ENCODE peak calls at places on chromosomes 16 and 17, in ten cellular contexts. One of them, this sample, is unnamed.

GRCh38 chr17:71085238-71086033 is 916.1 kb downstream of the KCNJ2 start:
- DNase-seq in transverse colon: peak; percentile 14
- DNase-seq in body of pancreas: peak; percentile 45
- DNase-seq in Peyer's patch: no peak
- DNase-seq in A549: peak; percentile 47
- DNase-seq in stomach: peak; percentile 27
- DNase-seq in HCT116: peak; percentile 35
- DNase-seq in IMR-90: no peak
- DNase-seq in sigmoid colon: no peak
- DNase-seq in ovary: no peak
- DNase-seq in this sample: no peak

GRCh38 chr17:79981661-79982101 is 54.0 kb downstream of the TBC1D16 start:
- DNase-seq in transverse colon: no peak
- DNase-seq in body of pancreas: peak; percentile 4
- DNase-seq in Peyer's patch: no peak
- DNase-seq in A549: no peak
- DNase-seq in stomach: no peak
- DNase-seq in HCT116: no peak
- DNase-seq in IMR-90: no peak
- DNase-seq in sigmoid colon: peak; percentile 61
- DNase-seq in ovary: peak; percentile 14
- DNase-seq in this sample: peak; percentile 10

GRCh38 chr17:51371732-51372151 is 111.4 kb downstream of the UTP18 start:
- DNase-seq in transverse colon: no peak
- DNase-seq in body of pancreas: peak; percentile 39
- DNase-seq in Peyer's patch: no peak
- DNase-seq in A549: peak; percentile 86
- DNase-seq in stomach: no peak
- DNase-seq in HCT116: peak; percentile 84
- DNase-seq in IMR-90: peak; percentile 50
- DNase-seq in sigmoid colon: no peak
- DNase-seq in ovary: no peak
- DNase-seq in this sample: no peak

GRCh38 chr16:66228791-66229190 is 137.7 kb upstream of the CDH5 start:
- DNase-seq in transverse colon: no peak
- DNase-seq in body of pancreas: no peak
- DNase-seq in Peyer's patch: no peak
- DNase-seq in A549: no peak
- DNase-seq in stomach: no peak
- DNase-seq in HCT116: no peak
- DNase-seq in IMR-90: peak; percentile 38
- DNase-seq in sigmoid colon: peak; percentile 15
- DNase-seq in ovary: peak; percentile 57
- DNase-seq in this sample: no peak

GRCh38 chr16:58035356-58036170 is 10.0 kb downstream of the MMP15 start:
- DNase-seq in transverse colon: no peak
- DNase-seq in body of pancreas: peak; percentile 28
- DNase-seq in Peyer's patch: no peak
- DNase-seq in A549: no peak
- DNase-seq in stomach: peak; percentile 40
- DNase-seq in HCT116: no peak
- DNase-seq in IMR-90: no peak
- DNase-seq in sigmoid colon: no peak
- DNase-seq in ovary: no peak
- DNase-seq in this sample: no peak

GRCh38 chr16:23368469-23368868 is 66.4 kb downstream of the SCNN1B start:
- DNase-seq in transverse colon: no peak
- DNase-seq in body of pancreas: no peak
- DNase-seq in Peyer's patch: no peak
- DNase-seq in A549: no peak
- DNase-seq in stomach: no peak
- DNase-seq in HCT116: peak; percentile 2
- DNase-seq in IMR-90: peak; percentile 12
- DNase-seq in sigmoid colon: no peak
- DNase-seq in ovary: no peak
- DNase-seq in this sample: no peak

GRCh38 chr17:59899099-59899498 is 6.2 kb downstream of the RPS6KB1 start:
- DNase-seq in transverse colon: no peak
- DNase-seq in body of pancreas: peak; percentile 23
- DNase-seq in Peyer's patch: no peak
- DNase-seq in A549: peak; percentile 55
- DNase-seq in stomach: no peak
- DNase-seq in HCT116: no peak
- DNase-seq in IMR-90: no peak
- DNase-seq in sigmoid colon: no peak
- DNase-seq in ovary: no peak
- DNase-seq in this sample: no peak

GRCh38 chr16:847151-847550 is 46.6 kb upstream of the GNG13 start:
- DNase-seq in transverse colon: no peak
- DNase-seq in body of pancreas: no peak
- DNase-seq in Peyer's patch: no peak
- DNase-seq in A549: no peak
- DNase-seq in stomach: no peak
- DNase-seq in HCT116: no peak
- DNase-seq in IMR-90: no peak
- DNase-seq in sigmoid colon: peak; percentile 34
- DNase-seq in ovary: no peak
- DNase-seq in this sample: no peak

GRCh38 chr17:45782889-45783592 is 1.1 kb upstream of the CRHR1 start:
- DNase-seq in transverse colon: no peak
- DNase-seq in body of pancreas: peak; percentile 37
- DNase-seq in Peyer's patch: no peak
- DNase-seq in A549: peak; percentile 58
- DNase-seq in stomach: no peak
- DNase-seq in HCT116: no peak
- DNase-seq in IMR-90: no peak
- DNase-seq in sigmoid colon: no peak
- DNase-seq in ovary: no peak
- DNase-seq in this sample: peak; percentile 42

GRCh38 chr17:210402-210801 is 29.0 kb upstream of the DOC2B start:
- DNase-seq in transverse colon: no peak
- DNase-seq in body of pancreas: no peak
- DNase-seq in Peyer's patch: no peak
- DNase-seq in A549: no peak
- DNase-seq in stomach: no peak
- DNase-seq in HCT116: no peak
- DNase-seq in IMR-90: no peak
- DNase-seq in sigmoid colon: peak; percentile 54
- DNase-seq in ovary: no peak
- DNase-seq in this sample: no peak

GRCh38 chr17:46194393-46195216 is 1.4 kb upstream of the KANSL1 start:
- DNase-seq in transverse colon: no peak
- DNase-seq in body of pancreas: peak; percentile 32
- DNase-seq in Peyer's patch: peak; percentile 40
- DNase-seq in A549: peak; percentile 60
- DNase-seq in stomach: no peak
- DNase-seq in HCT116: peak; percentile 39
- DNase-seq in IMR-90: peak; percentile 59
- DNase-seq in sigmoid colon: no peak
- DNase-seq in ovary: no peak
- DNase-seq in this sample: no peak

GRCh38 chr17:4708436-4708835 is 2.0 kb upstream of the ARRB2 start:
- DNase-seq in transverse colon: no peak
- DNase-seq in body of pancreas: peak; percentile 32
- DNase-seq in Peyer's patch: no peak
- DNase-seq in A549: peak; percentile 60
- DNase-seq in stomach: no peak
- DNase-seq in HCT116: no peak
- DNase-seq in IMR-90: no peak
- DNase-seq in sigmoid colon: no peak
- DNase-seq in ovary: no peak
- DNase-seq in this sample: no peak

DNA sequence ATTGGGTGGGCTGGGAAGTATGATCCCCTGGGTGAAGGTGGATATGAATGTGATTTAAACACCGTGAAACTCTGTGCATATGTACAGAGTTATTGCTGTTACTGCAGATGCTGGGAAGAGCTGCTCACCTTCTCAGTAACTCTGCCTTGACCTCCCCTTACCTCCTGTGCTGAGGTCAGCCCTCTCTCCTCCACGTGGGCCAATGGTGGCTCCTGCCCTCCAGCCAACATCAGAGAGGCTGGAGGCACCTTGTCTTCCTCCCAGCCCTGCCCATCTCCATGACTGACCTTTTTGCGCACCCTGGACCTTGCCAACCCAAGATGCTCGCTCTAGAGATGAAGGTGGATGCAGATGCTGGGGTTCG is 387 bp upstream of the ASB16 start:
- DNase-seq in transverse colon: no peak
- DNase-seq in body of pancreas: no peak
- DNase-seq in Peyer's patch: no peak
- DNase-seq in A549: no peak
- DNase-seq in stomach: no peak
- DNase-seq in HCT116: no peak
- DNase-seq in IMR-90: no peak
- DNase-seq in sigmoid colon: no peak
- DNase-seq in ovary: no peak
- DNase-seq in this sample: no peak
- H3K27ac ChIP-seq in transverse colon: peak overlapping the region; percentile 81
- H3K27ac ChIP-seq in body of pancreas: peak overlapping the region; percentile 75
- H3K27ac ChIP-seq in Peyer's patch: no peak overlapping the region
- H3K27ac ChIP-seq in A549: no peak overlapping the region
- H3K27ac ChIP-seq in stomach: peak overlapping the region; percentile 76
- H3K27ac ChIP-seq in HCT116: no peak overlapping the region
- H3K27ac ChIP-seq in IMR-90: no peak overlapping the region
- H3K27ac ChIP-seq in sigmoid colon: peak overlapping the region; percentile 82
- H3K27ac ChIP-seq in ovary: no peak overlapping the region
- H3K27ac ChIP-seq in this sample: peak overlapping the region; percentile 84

DNA sequence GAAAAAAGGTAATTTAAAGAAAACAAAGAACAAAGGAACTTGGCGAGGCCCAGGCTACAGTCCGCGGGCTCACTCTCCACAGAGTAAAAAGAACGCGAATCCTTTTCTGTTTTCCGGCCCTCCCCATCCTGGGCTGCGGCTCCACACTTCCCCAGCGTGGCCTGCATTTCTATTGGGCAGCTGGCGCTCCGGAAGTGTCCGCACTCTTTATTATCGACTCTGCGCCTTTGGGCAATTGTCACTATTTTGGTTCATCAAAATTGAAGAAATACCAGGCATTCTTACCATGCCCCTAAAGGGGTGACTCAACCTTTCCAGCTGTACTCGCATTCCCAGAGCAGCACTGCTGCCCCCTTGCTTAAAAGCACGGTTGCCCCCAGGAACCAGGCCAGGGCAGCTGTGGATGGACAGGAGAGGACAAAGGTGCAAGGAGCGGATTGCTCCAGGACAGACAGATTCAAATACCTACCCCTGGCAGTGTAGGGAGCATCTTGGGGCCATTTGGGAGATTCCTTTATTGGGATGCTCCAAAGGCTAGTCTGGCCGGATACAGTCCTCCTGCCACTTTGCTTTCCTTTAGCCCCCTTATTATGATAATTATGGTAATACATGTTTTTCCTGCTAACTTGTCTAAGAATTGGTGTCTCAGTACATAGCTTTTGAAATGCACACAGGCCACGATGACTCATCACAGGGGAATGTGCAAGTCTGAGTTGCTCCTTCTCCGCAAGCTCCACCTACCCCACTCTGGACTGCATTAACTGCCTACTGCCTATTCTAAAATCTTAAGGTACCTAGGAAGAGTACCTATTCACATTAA is 985 bp upstream of the SLFN12 start:
- DNase-seq in transverse colon: peak; percentile 62
- DNase-seq in body of pancreas: peak; percentile 67
- DNase-seq in Peyer's patch: peak; percentile 50
- DNase-seq in A549: peak; percentile 95
- DNase-seq in stomach: peak; percentile 69
- DNase-seq in HCT116: peak; percentile 85
- DNase-seq in IMR-90: peak; percentile 100
- DNase-seq in sigmoid colon: peak; percentile 93
- DNase-seq in ovary: peak; percentile 83
- DNase-seq in this sample: peak; percentile 88
- TF ChIP-seq POLR2A in transverse colon: no peak
- TF ChIP-seq POLR2A in body of pancreas: no peak
- TF ChIP-seq POLR2A in Peyer's patch: no peak
- TF ChIP-seq POLR2A in A549: no peak
- TF ChIP-seq POLR2A in stomach: no peak
- TF ChIP-seq POLR2A in HCT116: no peak
- TF ChIP-seq POLR2A in IMR-90: no peak
- TF ChIP-seq POLR2A in sigmoid colon: no peak
- TF ChIP-seq POLR2A in ovary: no peak
- TF ChIP-seq POLR2A in this sample: no peak

DNA sequence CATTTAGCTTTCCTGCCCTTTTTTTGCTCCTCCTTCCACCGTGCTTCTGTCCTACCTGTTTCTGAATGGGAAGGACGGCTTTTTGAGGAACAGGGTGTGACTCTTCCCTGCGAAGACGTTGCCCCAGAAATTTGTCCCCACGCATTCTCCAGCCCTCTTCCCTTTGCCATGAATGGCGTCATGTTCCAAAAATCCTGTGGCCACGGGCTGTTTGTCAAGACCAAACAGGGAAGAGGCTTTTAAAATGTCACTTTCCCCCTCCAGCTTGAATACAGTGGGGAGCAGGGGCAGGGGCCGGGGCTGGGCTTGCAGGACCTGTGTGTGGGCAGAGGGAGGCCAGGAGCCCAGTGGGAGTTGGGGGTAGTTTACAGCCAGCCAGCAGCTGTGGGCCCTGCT is 13.9 kb downstream of the MPRIP start:
- DNase-seq in transverse colon: no peak
- DNase-seq in body of pancreas: no peak
- DNase-seq in Peyer's patch: no peak
- DNase-seq in A549: no peak
- DNase-seq in stomach: peak; percentile 24
- DNase-seq in HCT116: no peak
- DNase-seq in IMR-90: no peak
- DNase-seq in sigmoid colon: peak; percentile 63
- DNase-seq in ovary: peak; percentile 13
- DNase-seq in this sample: peak; percentile 56
- H3K9me3 ChIP-seq in transverse colon: no peaks in the 10 kb centered on the region
- H3K9me3 ChIP-seq in body of pancreas: no peaks in the 10 kb centered on the region
- H3K9me3 ChIP-seq in Peyer's patch: no peaks in the 10 kb centered on the region
- H3K9me3 ChIP-seq in A549: no peaks in the 10 kb centered on the region
- H3K9me3 ChIP-seq in stomach: no peaks in the 10 kb centered on the region
- H3K9me3 ChIP-seq in HCT116: no peaks in the 10 kb centered on the region
- H3K9me3 ChIP-seq in IMR-90: no peaks in the 10 kb centered on the region
- H3K9me3 ChIP-seq in sigmoid colon: no peaks in the 10 kb centered on the region
- H3K9me3 ChIP-seq in ovary: no peaks in the 10 kb centered on the region
- H3K9me3 ChIP-seq in this sample: no peaks in the 10 kb centered on the region

DNA sequence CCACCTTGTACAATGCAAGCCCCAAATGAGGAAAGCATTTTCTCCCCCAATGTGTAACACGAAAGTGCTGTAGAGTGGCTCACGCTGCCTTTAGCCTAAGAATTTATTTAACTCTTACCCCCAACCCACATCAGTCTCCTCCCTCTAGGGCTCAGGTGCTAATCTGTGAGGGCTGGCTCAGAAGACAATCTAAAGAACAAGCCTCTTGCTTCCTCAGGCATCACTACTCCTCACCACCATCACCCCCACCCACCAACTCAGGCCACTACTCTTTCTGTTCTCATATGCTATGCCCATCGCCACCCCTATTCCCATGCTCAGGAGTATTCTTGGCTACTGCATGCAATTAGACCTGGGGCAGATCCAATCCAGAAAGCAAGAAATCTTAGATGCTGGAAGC is 3.9 kb upstream of the CCL2 start:
- DNase-seq in transverse colon: no peak
- DNase-seq in body of pancreas: no peak
- DNase-seq in Peyer's patch: no peak
- DNase-seq in A549: no peak
- DNase-seq in stomach: no peak
- DNase-seq in HCT116: no peak
- DNase-seq in IMR-90: no peak
- DNase-seq in sigmoid colon: no peak
- DNase-seq in ovary: no peak
- DNase-seq in this sample: no peak
- H3K27ac ChIP-seq in transverse colon: no peak overlapping the region
- H3K27ac ChIP-seq in body of pancreas: peak overlapping the region; percentile 81
- H3K27ac ChIP-seq in Peyer's patch: no peak overlapping the region
- H3K27ac ChIP-seq in A549: peak overlapping the region; percentile 71
- H3K27ac ChIP-seq in stomach: peak overlapping the region; percentile 84
- H3K27ac ChIP-seq in HCT116: no peak overlapping the region
- H3K27ac ChIP-seq in IMR-90: no peak overlapping the region
- H3K27ac ChIP-seq in sigmoid colon: peak overlapping the region; percentile 85
- H3K27ac ChIP-seq in ovary: no peak overlapping the region
- H3K27ac ChIP-seq in this sample: no peak overlapping the region

GRCh38 chr16:86857807-86858206 is 279.5 kb downstream of the FOXL1 start:
- DNase-seq in transverse colon: no peak
- DNase-seq in body of pancreas: no peak
- DNase-seq in Peyer's patch: no peak
- DNase-seq in A549: no peak
- DNase-seq in stomach: no peak
- DNase-seq in HCT116: no peak
- DNase-seq in IMR-90: no peak
- DNase-seq in sigmoid colon: no peak
- DNase-seq in ovary: no peak
- DNase-seq in this sample: no peak
- TF ChIP-seq POLR2A in transverse colon: no peak
- TF ChIP-seq POLR2A in body of pancreas: no peak
- TF ChIP-seq POLR2A in Peyer's patch: no peak
- TF ChIP-seq POLR2A in A549: no peak
- TF ChIP-seq POLR2A in stomach: no peak
- TF ChIP-seq POLR2A in HCT116: no peak
- TF ChIP-seq POLR2A in IMR-90: no peak
- TF ChIP-seq POLR2A in sigmoid colon: no peak
- TF ChIP-seq POLR2A in ovary: no peak
- TF ChIP-seq POLR2A in this sample: no peak

This sample was measured in uterus.